ENCODE peak calls at places on chromosomes 11 and 22, in four cellular contexts. One of them, this sample, is unnamed.

GRCh38 chr11:63567044-63567840 is 4.1 kb upstream of the PLAAT2 start:
- DNase-seq in cerebellar nuclear complex: no peak
- DNase-seq in stimulated activated CD4-positive, alpha-beta T cell treated with anti-CD3 and anti-CD28 coated beads, Interleukin-4, amount 100 ng/mL, for 48 hours: peak; percentile 44
- DNase-seq in activated gamma-delta T cell treated with anti-CD3 and anti-CD28 coated beads, Interleukin-2, amount 50 U/mL, for 16 hours: peak; percentile 46
- DNase-seq in this sample: no peak

GRCh38 chr11:7630002-7630401 is 43.3 kb downstream of the CYB5R2 start:
- DNase-seq in stimulated activated CD4-positive, alpha-beta T cell treated with anti-CD3 and anti-CD28 coated beads, Interleukin-4, amount 100 ng/mL, for 48 hours: no peak
- DNase-seq in activated gamma-delta T cell treated with anti-CD3 and anti-CD28 coated beads, Interleukin-2, amount 50 U/mL, for 16 hours: no peak
- DNase-seq in cerebellar nuclear complex: no peak
- DNase-seq in this sample: no peak

GRCh38 chr22:35842954-35843353 is 125.3 kb downstream of the APOL5 start:
- DNase-seq in activated gamma-delta T cell treated with anti-CD3 and anti-CD28 coated beads, Interleukin-2, amount 50 U/mL, for 16 hours: no peak
- DNase-seq in stimulated activated CD4-positive, alpha-beta T cell treated with anti-CD3 and anti-CD28 coated beads, Interleukin-4, amount 100 ng/mL, for 48 hours: no peak
- DNase-seq in cerebellar nuclear complex: peak; percentile 10
- DNase-seq in this sample: peak; percentile 34

GRCh38 chr22:40487663-40488249 is 117.4 kb downstream of the SGSM3 start:
- DNase-seq in cerebellar nuclear complex: no peak
- DNase-seq in stimulated activated CD4-positive, alpha-beta T cell treated with anti-CD3 and anti-CD28 coated beads, Interleukin-4, amount 100 ng/mL, for 48 hours: no peak
- DNase-seq in activated gamma-delta T cell treated with anti-CD3 and anti-CD28 coated beads, Interleukin-2, amount 50 U/mL, for 16 hours: no peak
- DNase-seq in this sample: no peak

GRCh38 chr22:50473855-50474671 is 772 bp downstream of the SBF1 start:
- DNase-seq in cerebellar nuclear complex: no peak
- DNase-seq in stimulated activated CD4-positive, alpha-beta T cell treated with anti-CD3 and anti-CD28 coated beads, Interleukin-4, amount 100 ng/mL, for 48 hours: no peak
- DNase-seq in activated gamma-delta T cell treated with anti-CD3 and anti-CD28 coated beads, Interleukin-2, amount 50 U/mL, for 16 hours: no peak
- DNase-seq in this sample: no peak

GRCh38 chr11:130711193-130711592 is 205.1 kb downstream of the SNX19 start:
- DNase-seq in activated gamma-delta T cell treated with anti-CD3 and anti-CD28 coated beads, Interleukin-2, amount 50 U/mL, for 16 hours: no peak
- DNase-seq in stimulated activated CD4-positive, alpha-beta T cell treated with anti-CD3 and anti-CD28 coated beads, Interleukin-4, amount 100 ng/mL, for 48 hours: no peak
- DNase-seq in cerebellar nuclear complex: no peak
- DNase-seq in this sample: no peak

GRCh38 chr11:35082322-35083180 is 56.4 kb upstream of the CD44 start:
- DNase-seq in stimulated activated CD4-positive, alpha-beta T cell treated with anti-CD3 and anti-CD28 coated beads, Interleukin-4, amount 100 ng/mL, for 48 hours: peak; percentile 76
- DNase-seq in cerebellar nuclear complex: no peak
- DNase-seq in activated gamma-delta T cell treated with anti-CD3 and anti-CD28 coated beads, Interleukin-2, amount 50 U/mL, for 16 hours: peak; percentile 66
- DNase-seq in this sample: peak; percentile 71

GRCh38 chr11:86099727-86100320 is 30.9 kb upstream of the PICALM start:
- DNase-seq in stimulated activated CD4-positive, alpha-beta T cell treated with anti-CD3 and anti-CD28 coated beads, Interleukin-4, amount 100 ng/mL, for 48 hours: no peak
- DNase-seq in cerebellar nuclear complex: no peak
- DNase-seq in activated gamma-delta T cell treated with anti-CD3 and anti-CD28 coated beads, Interleukin-2, amount 50 U/mL, for 16 hours: no peak
- DNase-seq in this sample: no peak

GRCh38 chr22:47270463-47271135 is 508.1 kb downstream of the TBC1D22A start:
- DNase-seq in cerebellar nuclear complex: no peak
- DNase-seq in stimulated activated CD4-positive, alpha-beta T cell treated with anti-CD3 and anti-CD28 coated beads, Interleukin-4, amount 100 ng/mL, for 48 hours: no peak
- DNase-seq in activated gamma-delta T cell treated with anti-CD3 and anti-CD28 coated beads, Interleukin-2, amount 50 U/mL, for 16 hours: no peak
- DNase-seq in this sample: no peak

GRCh38 chr22:43487311-43488030 is 75.7 kb downstream of the MPPED1 start:
- DNase-seq in cerebellar nuclear complex: no peak
- DNase-seq in activated gamma-delta T cell treated with anti-CD3 and anti-CD28 coated beads, Interleukin-2, amount 50 U/mL, for 16 hours: no peak
- DNase-seq in stimulated activated CD4-positive, alpha-beta T cell treated with anti-CD3 and anti-CD28 coated beads, Interleukin-4, amount 100 ng/mL, for 48 hours: no peak
- DNase-seq in this sample: no peak

GRCh38 chr11:38274031-38274430 is 1676.0 kb upstream of the RAG2 start:
- DNase-seq in stimulated activated CD4-positive, alpha-beta T cell treated with anti-CD3 and anti-CD28 coated beads, Interleukin-4, amount 100 ng/mL, for 48 hours: no peak
- DNase-seq in cerebellar nuclear complex: no peak
- DNase-seq in activated gamma-delta T cell treated with anti-CD3 and anti-CD28 coated beads, Interleukin-2, amount 50 U/mL, for 16 hours: no peak
- DNase-seq in this sample: no peak

GRCh38 chr11:31810779-31811647 is at the start of gene PAX6:
- DNase-seq in stimulated activated CD4-positive, alpha-beta T cell treated with anti-CD3 and anti-CD28 coated beads, Interleukin-4, amount 100 ng/mL, for 48 hours: no peak
- DNase-seq in activated gamma-delta T cell treated with anti-CD3 and anti-CD28 coated beads, Interleukin-2, amount 50 U/mL, for 16 hours: no peak
- DNase-seq in cerebellar nuclear complex: peak; percentile 95
- DNase-seq in this sample: peak; percentile 43

GRCh38 chr11:66849501-66850234 is 6.4 kb downstream of the RCE1 start:
- DNase-seq in activated gamma-delta T cell treated with anti-CD3 and anti-CD28 coated beads, Interleukin-2, amount 50 U/mL, for 16 hours: no peak
- DNase-seq in stimulated activated CD4-positive, alpha-beta T cell treated with anti-CD3 and anti-CD28 coated beads, Interleukin-4, amount 100 ng/mL, for 48 hours: no peak
- DNase-seq in cerebellar nuclear complex: no peak
- DNase-seq in this sample: no peak

GRCh38 chr11:95067042-95067827 is 516 bp downstream of the SRSF8 start:
- DNase-seq in cerebellar nuclear complex: peak; percentile 42
- DNase-seq in activated gamma-delta T cell treated with anti-CD3 and anti-CD28 coated beads, Interleukin-2, amount 50 U/mL, for 16 hours: peak; percentile 52
- DNase-seq in stimulated activated CD4-positive, alpha-beta T cell treated with anti-CD3 and anti-CD28 coated beads, Interleukin-4, amount 100 ng/mL, for 48 hours: peak; percentile 74
- DNase-seq in this sample: peak; percentile 83

GRCh38 chr22:24424001-24424900 is 3.1 kb upstream of the ADORA2A start:
- DNase-seq in activated gamma-delta T cell treated with anti-CD3 and anti-CD28 coated beads, Interleukin-2, amount 50 U/mL, for 16 hours: no peak
- DNase-seq in cerebellar nuclear complex: no peak
- DNase-seq in stimulated activated CD4-positive, alpha-beta T cell treated with anti-CD3 and anti-CD28 coated beads, Interleukin-4, amount 100 ng/mL, for 48 hours: no peak
- DNase-seq in this sample: no peak

GRCh38 chr11:31870609-31871309 is 59.6 kb upstream of the PAX6 start:
- DNase-seq in stimulated activated CD4-positive, alpha-beta T cell treated with anti-CD3 and anti-CD28 coated beads, Interleukin-4, amount 100 ng/mL, for 48 hours: no peak
- DNase-seq in cerebellar nuclear complex: no peak
- DNase-seq in activated gamma-delta T cell treated with anti-CD3 and anti-CD28 coated beads, Interleukin-2, amount 50 U/mL, for 16 hours: no peak
- DNase-seq in this sample: peak; percentile 32

GRCh38 chr11:77287615-77288273 is 13.7 kb downstream of the GDPD4 start:
- DNase-seq in activated gamma-delta T cell treated with anti-CD3 and anti-CD28 coated beads, Interleukin-2, amount 50 U/mL, for 16 hours: no peak
- DNase-seq in stimulated activated CD4-positive, alpha-beta T cell treated with anti-CD3 and anti-CD28 coated beads, Interleukin-4, amount 100 ng/mL, for 48 hours: no peak
- DNase-seq in cerebellar nuclear complex: no peak
- DNase-seq in this sample: no peak

GRCh38 chr11:69861901-69862300 is 42.7 kb upstream of the FGF3 start:
- DNase-seq in stimulated activated CD4-positive, alpha-beta T cell treated with anti-CD3 and anti-CD28 coated beads, Interleukin-4, amount 100 ng/mL, for 48 hours: no peak
- DNase-seq in cerebellar nuclear complex: no peak
- DNase-seq in activated gamma-delta T cell treated with anti-CD3 and anti-CD28 coated beads, Interleukin-2, amount 50 U/mL, for 16 hours: no peak
- DNase-seq in this sample: no peak

GRCh38 chr11:96748639-96749370 is 359.0 kb downstream of the JRKL start:
- DNase-seq in cerebellar nuclear complex: no peak
- DNase-seq in stimulated activated CD4-positive, alpha-beta T cell treated with anti-CD3 and anti-CD28 coated beads, Interleukin-4, amount 100 ng/mL, for 48 hours: no peak
- DNase-seq in activated gamma-delta T cell treated with anti-CD3 and anti-CD28 coated beads, Interleukin-2, amount 50 U/mL, for 16 hours: no peak
- DNase-seq in this sample: no peak

GRCh38 chr11:42524534-42525227 is 787.1 kb upstream of the API5 start:
- DNase-seq in cerebellar nuclear complex: peak; percentile 37
- DNase-seq in stimulated activated CD4-positive, alpha-beta T cell treated with anti-CD3 and anti-CD28 coated beads, Interleukin-4, amount 100 ng/mL, for 48 hours: peak; percentile 1
- DNase-seq in activated gamma-delta T cell treated with anti-CD3 and anti-CD28 coated beads, Interleukin-2, amount 50 U/mL, for 16 hours: no peak
- DNase-seq in this sample: peak; percentile 33

GRCh38 chr11:34846467-34846866 is 69.7 kb downstream of the APIP start:
- DNase-seq in stimulated activated CD4-positive, alpha-beta T cell treated with anti-CD3 and anti-CD28 coated beads, Interleukin-4, amount 100 ng/mL, for 48 hours: no peak
- DNase-seq in activated gamma-delta T cell treated with anti-CD3 and anti-CD28 coated beads, Interleukin-2, amount 50 U/mL, for 16 hours: no peak
- DNase-seq in cerebellar nuclear complex: no peak
- DNase-seq in this sample: no peak

GRCh38 chr22:43050995-43051394 is 36.0 kb upstream of the PACSIN2 start:
- DNase-seq in cerebellar nuclear complex: no peak
- DNase-seq in stimulated activated CD4-positive, alpha-beta T cell treated with anti-CD3 and anti-CD28 coated beads, Interleukin-4, amount 100 ng/mL, for 48 hours: no peak
- DNase-seq in activated gamma-delta T cell treated with anti-CD3 and anti-CD28 coated beads, Interleukin-2, amount 50 U/mL, for 16 hours: no peak
- DNase-seq in this sample: no peak

GRCh38 chr11:44188643-44189042 is 93.2 kb downstream of the EXT2 start:
- DNase-seq in cerebellar nuclear complex: no peak
- DNase-seq in stimulated activated CD4-positive, alpha-beta T cell treated with anti-CD3 and anti-CD28 coated beads, Interleukin-4, amount 100 ng/mL, for 48 hours: no peak
- DNase-seq in activated gamma-delta T cell treated with anti-CD3 and anti-CD28 coated beads, Interleukin-2, amount 50 U/mL, for 16 hours: no peak
- DNase-seq in this sample: no peak

GRCh38 chr22:29167032-29167911 is 38.4 kb upstream of the EMID1 start:
- DNase-seq in activated gamma-delta T cell treated with anti-CD3 and anti-CD28 coated beads, Interleukin-2, amount 50 U/mL, for 16 hours: peak; percentile 5
- DNase-seq in stimulated activated CD4-positive, alpha-beta T cell treated with anti-CD3 and anti-CD28 coated beads, Interleukin-4, amount 100 ng/mL, for 48 hours: peak; percentile 52
- DNase-seq in cerebellar nuclear complex: no peak
- DNase-seq in this sample: no peak

GRCh38 chr11:30635401-30635989 is 49.3 kb upstream of the MPPED2 start:
- DNase-seq in cerebellar nuclear complex: no peak
- DNase-seq in activated gamma-delta T cell treated with anti-CD3 and anti-CD28 coated beads, Interleukin-2, amount 50 U/mL, for 16 hours: no peak
- DNase-seq in stimulated activated CD4-positive, alpha-beta T cell treated with anti-CD3 and anti-CD28 coated beads, Interleukin-4, amount 100 ng/mL, for 48 hours: no peak
- DNase-seq in this sample: no peak

GRCh38 chr11:104925850-104926249 is 27.6 kb upstream of the CASP12 start:
- DNase-seq in stimulated activated CD4-positive, alpha-beta T cell treated with anti-CD3 and anti-CD28 coated beads, Interleukin-4, amount 100 ng/mL, for 48 hours: no peak
- DNase-seq in cerebellar nuclear complex: no peak
- DNase-seq in activated gamma-delta T cell treated with anti-CD3 and anti-CD28 coated beads, Interleukin-2, amount 50 U/mL, for 16 hours: no peak
- DNase-seq in this sample: no peak

GRCh38 chr11:6705905-6706535 is 22.9 kb upstream of the MRPL17 start:
- DNase-seq in activated gamma-delta T cell treated with anti-CD3 and anti-CD28 coated beads, Interleukin-2, amount 50 U/mL, for 16 hours: no peak
- DNase-seq in stimulated activated CD4-positive, alpha-beta T cell treated with anti-CD3 and anti-CD28 coated beads, Interleukin-4, amount 100 ng/mL, for 48 hours: no peak
- DNase-seq in cerebellar nuclear complex: peak; percentile 3
- DNase-seq in this sample: no peak

GRCh38 chr11:4798427-4799183 is 5.6 kb downstream of the OR52R1 start:
- DNase-seq in stimulated activated CD4-positive, alpha-beta T cell treated with anti-CD3 and anti-CD28 coated beads, Interleukin-4, amount 100 ng/mL, for 48 hours: no peak
- DNase-seq in activated gamma-delta T cell treated with anti-CD3 and anti-CD28 coated beads, Interleukin-2, amount 50 U/mL, for 16 hours: no peak
- DNase-seq in cerebellar nuclear complex: no peak
- DNase-seq in this sample: no peak

GRCh38 chr11:33735166-33735425 is 1.1 kb downstream of the CD59 start:
- DNase-seq in cerebellar nuclear complex: no peak
- DNase-seq in stimulated activated CD4-positive, alpha-beta T cell treated with anti-CD3 and anti-CD28 coated beads, Interleukin-4, amount 100 ng/mL, for 48 hours: no peak
- DNase-seq in activated gamma-delta T cell treated with anti-CD3 and anti-CD28 coated beads, Interleukin-2, amount 50 U/mL, for 16 hours: no peak
- DNase-seq in this sample: no peak

GRCh38 chr11:108115495-108116140 is 5.7 kb upstream of the ACAT1 start:
- DNase-seq in cerebellar nuclear complex: no peak
- DNase-seq in activated gamma-delta T cell treated with anti-CD3 and anti-CD28 coated beads, Interleukin-2, amount 50 U/mL, for 16 hours: no peak
- DNase-seq in stimulated activated CD4-positive, alpha-beta T cell treated with anti-CD3 and anti-CD28 coated beads, Interleukin-4, amount 100 ng/mL, for 48 hours: no peak
- DNase-seq in this sample: peak; percentile 88

GRCh38 chr11:19087658-19088057 is 27.1 kb upstream of the MRGPRX2 start:
- DNase-seq in cerebellar nuclear complex: no peak
- DNase-seq in stimulated activated CD4-positive, alpha-beta T cell treated with anti-CD3 and anti-CD28 coated beads, Interleukin-4, amount 100 ng/mL, for 48 hours: no peak
- DNase-seq in activated gamma-delta T cell treated with anti-CD3 and anti-CD28 coated beads, Interleukin-2, amount 50 U/mL, for 16 hours: no peak
- DNase-seq in this sample: no peak

GRCh38 chr11:103811870-103812509 is 224.4 kb upstream of the DDI1 start:
- DNase-seq in cerebellar nuclear complex: no peak
- DNase-seq in activated gamma-delta T cell treated with anti-CD3 and anti-CD28 coated beads, Interleukin-2, amount 50 U/mL, for 16 hours: no peak
- DNase-seq in stimulated activated CD4-positive, alpha-beta T cell treated with anti-CD3 and anti-CD28 coated beads, Interleukin-4, amount 100 ng/mL, for 48 hours: no peak
- DNase-seq in this sample: no peak

GRCh38 chr22:23064381-23065068 is 5.8 kb upstream of the GNAZ start:
- DNase-seq in stimulated activated CD4-positive, alpha-beta T cell treated with anti-CD3 and anti-CD28 coated beads, Interleukin-4, amount 100 ng/mL, for 48 hours: no peak
- DNase-seq in cerebellar nuclear complex: no peak
- DNase-seq in activated gamma-delta T cell treated with anti-CD3 and anti-CD28 coated beads, Interleukin-2, amount 50 U/mL, for 16 hours: no peak
- DNase-seq in this sample: no peak

GRCh38 chr11:130181295-130182272 is 22.0 kb downstream of the ST14 start:
- DNase-seq in activated gamma-delta T cell treated with anti-CD3 and anti-CD28 coated beads, Interleukin-2, amount 50 U/mL, for 16 hours: no peak
- DNase-seq in stimulated activated CD4-positive, alpha-beta T cell treated with anti-CD3 and anti-CD28 coated beads, Interleukin-4, amount 100 ng/mL, for 48 hours: no peak
- DNase-seq in cerebellar nuclear complex: no peak
- DNase-seq in this sample: peak; percentile 45

GRCh38 chr11:83724704-83725114 is 438.5 kb upstream of the CCDC90B start:
- DNase-seq in cerebellar nuclear complex: no peak
- DNase-seq in stimulated activated CD4-positive, alpha-beta T cell treated with anti-CD3 and anti-CD28 coated beads, Interleukin-4, amount 100 ng/mL, for 48 hours: no peak
- DNase-seq in activated gamma-delta T cell treated with anti-CD3 and anti-CD28 coated beads, Interleukin-2, amount 50 U/mL, for 16 hours: no peak
- DNase-seq in this sample: peak; percentile 36

GRCh38 chr11:131597875-131598274 is 227.5 kb downstream of the NTM start:
- DNase-seq in cerebellar nuclear complex: no peak
- DNase-seq in stimulated activated CD4-positive, alpha-beta T cell treated with anti-CD3 and anti-CD28 coated beads, Interleukin-4, amount 100 ng/mL, for 48 hours: no peak
- DNase-seq in activated gamma-delta T cell treated with anti-CD3 and anti-CD28 coated beads, Interleukin-2, amount 50 U/mL, for 16 hours: no peak
- DNase-seq in this sample: no peak

GRCh38 chr22:49961601-49962011 is 1.0 kb downstream of the PIM3 start:
- DNase-seq in activated gamma-delta T cell treated with anti-CD3 and anti-CD28 coated beads, Interleukin-2, amount 50 U/mL, for 16 hours: no peak
- DNase-seq in stimulated activated CD4-positive, alpha-beta T cell treated with anti-CD3 and anti-CD28 coated beads, Interleukin-4, amount 100 ng/mL, for 48 hours: no peak
- DNase-seq in cerebellar nuclear complex: no peak
- DNase-seq in this sample: peak; percentile 31

GRCh38 chr11:68872216-68873003 is 30.7 kb upstream of the CPT1A start:
- DNase-seq in activated gamma-delta T cell treated with anti-CD3 and anti-CD28 coated beads, Interleukin-2, amount 50 U/mL, for 16 hours: no peak
- DNase-seq in stimulated activated CD4-positive, alpha-beta T cell treated with anti-CD3 and anti-CD28 coated beads, Interleukin-4, amount 100 ng/mL, for 48 hours: no peak
- DNase-seq in cerebellar nuclear complex: no peak
- DNase-seq in this sample: no peak

GRCh38 chr11:114812698-114813097 is 134.4 kb downstream of the NXPE2 start:
- DNase-seq in activated gamma-delta T cell treated with anti-CD3 and anti-CD28 coated beads, Interleukin-2, amount 50 U/mL, for 16 hours: no peak
- DNase-seq in cerebellar nuclear complex: no peak
- DNase-seq in stimulated activated CD4-positive, alpha-beta T cell treated with anti-CD3 and anti-CD28 coated beads, Interleukin-4, amount 100 ng/mL, for 48 hours: no peak
- DNase-seq in this sample: no peak

This sample was measured in lung.